ENCODE peak calls at places on chromosomes 3 and 15, in seven cellular contexts. J, N, P, V, F, B and M are unnamed samples.

GRCh38 chr15:74631408-74631807 is 15.8 kb downstream of the CLK3 start:
- DNase-seq in J (no peak), N (no peak), P (no peak), V (no peak), F (no peak), B (no peak), M (no peak)

GRCh38 chr15:74345051-74345450 is 22.4 kb downstream of the CYP11A1 start:
- DNase-seq in J (no peak), N (no peak), P (no peak), V (no peak), F (no peak), B (no peak), M (no peak)

GRCh38 chr3:104604326-104605010 is 762.2 kb upstream of the ALCAM start:
- DNase-seq in J (no peak), N (no peak), P (peak; percentile 16), V (peak; percentile 50), F (no peak), B (no peak), M (no peak)

GRCh38 chr3:181711325-181712135 is at the start of gene SOX2:
- DNase-seq in J (peak; percentile 94), N (peak; percentile 88), P (peak; percentile 81), V (peak; percentile 93), F (peak; percentile 97), B (peak; percentile 84), M (no peak)

GRCh38 chr3:126352476-126353454 is 4.4 kb downstream of the KLF15 start:
- DNase-seq in J (no peak), N (no peak), P (no peak), V (no peak), F (no peak), B (no peak), M (peak; percentile 37)

GRCh38 chr3:10093678-10094077 is 14.4 kb downstream of the FANCD2OS start:
- DNase-seq in J (no peak), N (no peak), P (no peak), V (no peak), F (no peak), B (no peak), M (no peak)

GRCh38 chr3:159356606-159357005 is 554.8 kb downstream of the MFSD1 start:
- DNase-seq in J (no peak), N (no peak), P (no peak), V (no peak), F (no peak), B (no peak), M (no peak)

GRCh38 chr3:17724948-17725347 is 17.5 kb downstream of the TBC1D5 start:
- DNase-seq in J (no peak), N (no peak), P (no peak), V (no peak), F (no peak), B (no peak), M (no peak)

GRCh38 chr3:20060924-20061323 is 20.7 kb downstream of the KAT2B start:
- DNase-seq in J (no peak), N (no peak), P (no peak), V (no peak), F (no peak), B (no peak), M (no peak)

GRCh38 chr3:98733778-98734281 is 29.3 kb upstream of the ST3GAL6 start:
- DNase-seq in J (peak; percentile 46), N (peak; percentile 54), P (peak; percentile 9), V (peak; percentile 30), F (no peak), B (no peak), M (no peak)

GRCh38 chr15:31605467-31605931 is 278.9 kb downstream of the KLF13 start:
- DNase-seq in J (no peak), N (peak; percentile 33), P (peak; percentile 20), V (peak; percentile 71), F (no peak), B (no peak), M (no peak)

GRCh38 chr3:52606373-52607085 is 70.1 kb downstream of the UQCC5 start:
- DNase-seq in J (peak; percentile 82), N (no peak), P (peak; percentile 72), V (no peak), F (no peak), B (no peak), M (no peak)

GRCh38 chr15:98292442-98293240 is 332.1 kb downstream of the ARRDC4 start:
- DNase-seq in J (peak; percentile 8), N (peak; percentile 83), P (peak; percentile 69), V (peak; percentile 89), F (peak; percentile 42), B (peak; percentile 78), M (no peak)

GRCh38 chr15:93417156-93418077 is 328.4 kb upstream of the RGMA start:
- DNase-seq in J (no peak), N (no peak), P (no peak), V (no peak), F (no peak), B (no peak), M (no peak)

GRCh38 chr3:172082269-172082668 is 42.9 kb downstream of the FNDC3B start:
- DNase-seq in J (no peak), N (no peak), P (no peak), V (no peak), F (no peak), B (no peak), M (no peak)

GRCh38 chr3:46368569-46368968 is 2.2 kb upstream of the CCR5 start:
- DNase-seq in J (no peak), N (peak; percentile 10), P (peak; percentile 15), V (peak; percentile 77), F (peak; percentile 48), B (no peak), M (peak; percentile 94)

GRCh38 chr3:151879684-151880282 is 6.3 kb downstream of the SUCNR1 start:
- DNase-seq in J (no peak), N (no peak), P (no peak), V (no peak), F (no peak), B (no peak), M (no peak)

GRCh38 chr15:40891810-40892448 is 2.3 kb upstream of the VPS18 start:
- DNase-seq in J (peak; percentile 56), N (peak; percentile 43), P (peak; percentile 59), V (peak; percentile 80), F (peak; percentile 76), B (no peak), M (no peak)

GRCh38 chr3:171200052-171201029 is 173.8 kb upstream of the SLC2A2 start:
- DNase-seq in J (no peak), N (no peak), P (no peak), V (no peak), F (no peak), B (no peak), M (no peak)

GRCh38 chr3:32961189-32961715 is 9.8 kb downstream of the CCR4 start:
- DNase-seq in J (no peak), N (no peak), P (no peak), V (no peak), F (no peak), B (no peak), M (no peak)

DNA sequence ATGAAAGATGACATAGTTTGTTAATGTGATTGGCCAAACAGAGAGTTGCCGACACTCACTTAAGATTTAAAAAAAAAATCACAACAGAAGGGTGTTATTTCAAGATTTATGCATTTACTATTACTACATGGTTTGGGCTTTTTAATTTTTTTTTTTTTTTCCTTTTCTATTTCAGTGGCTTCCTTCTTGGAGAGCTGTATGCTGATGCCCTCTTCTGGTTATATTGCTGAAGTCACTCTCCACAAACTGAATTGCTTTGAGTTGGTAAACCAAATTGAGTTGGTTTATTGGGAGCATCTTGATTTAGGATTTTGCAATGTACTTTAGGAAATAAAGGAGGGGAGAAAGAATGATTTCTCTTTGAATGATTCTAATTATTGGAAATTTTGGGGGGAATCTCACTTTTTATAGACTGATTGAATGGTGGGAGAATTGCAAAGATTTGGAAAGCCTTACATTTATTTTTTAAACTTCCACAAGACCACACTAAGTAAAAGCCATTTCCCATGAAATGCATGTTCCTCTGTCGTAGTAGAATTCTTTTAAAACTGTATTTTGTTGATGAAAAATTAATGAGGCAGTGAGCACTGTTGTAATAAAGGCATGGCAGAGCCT is 186.6 kb upstream of the FEZF2 start:
- DNase-seq in J (no peak), N (no peak), P (no peak), V (peak; percentile 45), F (peak; percentile 26), B (no peak), M (no peak)
- TF ChIP-seq CTCF in J (peak; percentile 15), N (peak; percentile 48), P (peak; percentile 31), V (peak; percentile 71), F (peak; percentile 77), B (peak; percentile 60), M (no peak)

GRCh38 chr3:143973352-143974021 is 1.9 kb downstream of the DIPK2A start:
- DNase-seq in J (peak; percentile 14), N (no peak), P (peak; percentile 17), V (no peak), F (no peak), B (no peak), M (no peak)

GRCh38 chr3:143971367-143972154 is at the start of gene DIPK2A:
- DNase-seq in J (peak; percentile 94), N (peak; percentile 94), P (peak; percentile 90), V (peak; percentile 94), F (peak; percentile 94), B (peak; percentile 84), M (peak; percentile 90)

GRCh38 chr3:143972155-143972494 is 502 bp downstream of the DIPK2A start:
- DNase-seq in J (no peak), N (no peak), P (no peak), V (no peak), F (no peak), B (no peak), M (no peak)

GRCh38 chr3:143974181-143974876 is 2.7 kb downstream of the DIPK2A start:
- DNase-seq in J (no peak), N (no peak), P (peak; percentile 1), V (no peak), F (no peak), B (no peak), M (no peak)

GRCh38 chr3:143972495-143973351 is 1.1 kb downstream of the DIPK2A start:
- DNase-seq in J (peak; percentile 81), N (peak; percentile 72), P (peak; percentile 73), V (peak; percentile 84), F (peak; percentile 88), B (peak; percentile 59), M (peak; percentile 88)
- TF ChIP-seq CTCF in J (peak; percentile 49), N (peak; percentile 25), P (peak; percentile 45), V (no peak), F (peak; percentile 67), B (peak; percentile 63), M (peak; percentile 68)

DNA sequence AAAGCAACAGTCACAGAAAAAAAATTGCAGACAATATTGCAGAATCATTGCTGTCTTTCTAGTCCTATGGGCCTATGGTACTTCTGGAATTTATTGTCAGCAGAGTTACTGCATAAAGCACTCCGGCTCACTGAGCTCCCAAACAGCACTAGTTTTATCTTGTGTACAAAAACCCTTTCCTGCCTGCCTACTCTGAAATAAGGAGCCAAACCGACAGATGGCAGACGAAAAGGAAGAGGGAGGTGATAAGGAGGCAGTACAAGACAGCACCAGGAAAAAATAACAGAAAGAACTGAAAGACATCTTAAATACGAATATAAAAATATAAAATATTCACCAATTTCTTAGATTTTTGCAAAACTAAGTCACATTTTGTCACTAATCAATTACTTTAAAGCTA is 15.6 kb downstream of the HERC1 start:
- DNase-seq in J (no peak), N (no peak), P (no peak), V (peak; percentile 26), F (no peak), B (no peak), M (no peak)
- TF ChIP-seq CTCF in J (no peak), N (no peak), P (no peak), V (no peak), F (no peak), B (peak; percentile 11), M (no peak)

DNA sequence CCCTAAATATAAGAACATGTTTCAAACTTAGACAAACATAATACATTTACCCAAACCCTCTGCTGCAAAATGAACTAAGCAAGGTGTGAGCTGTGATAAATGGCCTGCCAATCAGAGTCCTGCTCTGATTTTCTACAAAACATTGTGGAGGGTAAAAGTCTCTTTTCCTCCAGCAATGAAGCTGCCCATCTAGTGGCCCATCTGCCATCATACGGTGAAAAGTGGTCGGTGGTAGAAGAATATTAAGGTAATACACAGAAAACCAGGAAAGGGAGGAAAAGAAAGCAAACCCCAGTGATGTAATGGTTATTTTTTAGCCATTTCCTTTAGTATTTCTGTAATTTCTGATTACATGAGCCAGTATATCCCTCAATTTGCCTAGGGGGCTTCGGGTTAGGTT is 838.1 kb downstream of the TBL1XR1 start:
- DNase-seq in J (no peak), N (no peak), P (peak; percentile 5), V (peak; percentile 46), F (no peak), B (no peak), M (no peak)
- TF ChIP-seq CTCF in J (no peak), N (peak; percentile 36), P (no peak), V (peak; percentile 46), F (peak; percentile 66), B (peak; percentile 39), M (no peak)